ENCODE peak calls at places on chromosomes 16 and 17, in four cellular contexts. M is heart left ventricle, N is spleen, B is GM23248. F is an unnamed sample.

GRCh38 chr17:8021565-8022357 is 17.1 kb upstream of the ALOX15B start:
- DNase-seq in M (no peak), N (peak; percentile 48), B (no peak), F (no peak)

GRCh38 chr16:72092832-72093447 is 480 bp downstream of the TXNL4B start:
- DNase-seq in M (no peak), N (peak; percentile 77), B (peak; percentile 70), F (peak; percentile 65)

GRCh38 chr17:61634011-61634539 is 43.1 kb upstream of the NACA2 start:
- DNase-seq in M (no peak), N (no peak), B (no peak), F (no peak)

GRCh38 chr16:2199095-2199494 is 2.7 kb upstream of the CASKIN1 start:
- DNase-seq in M (no peak), N (no peak), B (no peak), F (no peak)

GRCh38 chr17:3594976-3595375 is 14.2 kb downstream of the TRPV1 start:
- DNase-seq in M (no peak), N (no peak), B (no peak), F (no peak)

GRCh38 chr16:68382296-68382718 is 66.0 kb downstream of the SMPD3 start:
- DNase-seq in M (no peak), N (no peak), B (no peak), F (no peak)

GRCh38 chr16:10994571-10994970 is 50.2 kb downstream of the CLEC16A start:
- DNase-seq in M (no peak), N (no peak), B (no peak), F (no peak)

GRCh38 chr17:47315451-47316266 is 8.1 kb upstream of the EFCAB13 start:
- DNase-seq in M (no peak), N (no peak), B (peak; percentile 89), F (no peak)

GRCh38 chr16:83995756-83996155 is 27.7 kb downstream of the NECAB2 start:
- DNase-seq in M (peak; percentile 63), N (no peak), B (no peak), F (no peak)

GRCh38 chr16:11250091-11250785 is 5.8 kb downstream of the SOCS1 start:
- DNase-seq in M (no peak), N (no peak), B (no peak), F (no peak)

GRCh38 chr17:62614142-62614541 is 13.3 kb upstream of the MRC2 start:
- DNase-seq in M (no peak), N (no peak), B (peak; percentile 94), F (no peak)

GRCh38 chr16:75099075-75099667 is 17.4 kb downstream of the LDHD start:
- DNase-seq in M (peak; percentile 34), N (no peak), B (no peak), F (no peak)

GRCh38 chr16:2341456-2342447 is 1.2 kb upstream of the ABCA3 start:
- DNase-seq in M (no peak), N (peak; percentile 82), B (no peak), F (no peak)

GRCh38 chr16:2428051-2428786 is 1.0 kb upstream of the CCNF start:
- DNase-seq in M (peak; percentile 45), N (peak; percentile 87), B (peak; percentile 51), F (peak; percentile 70)

GRCh38 chr17:15648384-15648783 is 28.9 kb upstream of the FBXW10B start:
- DNase-seq in M (no peak), N (no peak), B (peak; percentile 21), F (no peak)

DNA sequence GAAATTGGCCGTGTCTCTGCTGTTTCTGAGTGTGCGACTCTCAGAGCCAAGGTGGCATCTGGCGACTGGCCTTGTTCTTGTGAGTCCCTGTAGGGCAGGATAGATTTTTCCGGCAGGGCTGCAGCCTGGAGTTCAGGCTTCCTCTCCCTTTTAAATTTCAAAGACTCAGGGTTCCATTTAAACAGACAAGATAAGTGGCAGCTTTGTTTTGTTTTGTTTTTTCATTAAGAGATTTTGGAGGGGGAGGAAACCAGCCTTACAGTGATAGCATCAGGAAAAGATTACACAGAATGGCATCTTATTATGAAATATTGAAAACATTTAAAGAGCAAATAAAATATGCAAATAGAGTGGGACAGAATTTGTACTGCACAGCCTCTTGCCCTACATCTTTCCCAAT is 151.3 kb downstream of the RPTOR start:
- DNase-seq in M (no peak), N (no peak), B (peak; percentile 47), F (no peak)
- H3K4me3 ChIP-seq in M (no peak overlapping the region), N (no peak overlapping the region), B (no peak overlapping the region), F (no peak overlapping the region)

GRCh38 chr17:57983446-57983845 is 4.6 kb downstream of the VEZF1 start:
- DNase-seq in M (no peak), N (no peak), B (no peak), F (no peak)
- H3K4me1 ChIP-seq in M (peaks cover 62% of the 10 kb centered on the region), N (peaks cover 66% of the 10 kb centered on the region), B (peaks cover 31% of the 10 kb centered on the region), F (peaks cover 29% of the 10 kb centered on the region)

DNA sequence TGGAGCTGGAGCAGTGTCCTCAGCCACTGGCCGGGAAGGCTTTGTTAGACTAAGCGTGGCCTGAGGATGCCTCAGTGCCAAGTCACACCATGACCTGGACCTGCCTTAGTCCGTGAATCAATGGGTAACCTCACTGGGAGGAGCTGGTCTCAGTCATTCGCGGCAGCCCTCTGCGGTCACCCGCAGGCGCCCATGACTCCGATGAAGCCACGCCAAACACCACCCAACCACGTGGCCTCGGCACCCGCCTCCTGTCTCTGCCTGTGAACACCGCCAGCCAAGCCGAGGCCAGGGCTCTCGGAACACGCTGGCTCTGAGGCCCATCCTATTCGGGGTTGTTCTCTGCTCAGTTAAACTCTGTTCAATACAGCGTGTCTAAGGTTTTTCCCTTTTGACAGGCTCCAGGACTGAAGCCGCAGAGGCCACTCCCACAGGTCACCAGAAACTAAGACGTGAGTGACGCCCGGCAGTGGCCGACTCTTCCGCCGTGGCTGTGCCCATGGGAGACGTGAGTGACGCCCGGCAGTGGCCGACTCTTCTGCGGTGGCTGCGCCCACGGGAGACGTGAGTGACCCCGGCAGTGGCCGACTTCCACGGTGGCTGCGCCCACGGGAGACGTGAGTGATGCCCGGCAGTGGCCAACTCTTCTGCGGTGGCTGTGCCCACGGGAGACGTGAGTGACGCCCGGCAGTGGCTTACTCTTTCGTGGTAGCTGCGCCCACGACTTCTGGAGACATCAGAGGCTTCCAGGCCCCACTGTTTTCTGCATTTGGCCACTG is 16.8 kb upstream of the PABPN1L start:
- DNase-seq in M (no peak), N (no peak), B (no peak), F (no peak)
- H3K4me3 ChIP-seq in M (no peak overlapping the region), N (no peak overlapping the region), B (no peak overlapping the region), F (no peak overlapping the region)

GRCh38 chr16:85835956-85836705 is 36.6 kb downstream of the COX4I1 start:
- DNase-seq in M (no peak), N (peak; percentile 61), B (no peak), F (no peak)
- H3K4me1 ChIP-seq in M (no peaks in the 10 kb centered on the region), N (peaks cover 17% of the 10 kb centered on the region), B (no peaks in the 10 kb centered on the region), F (no peaks in the 10 kb centered on the region)

GRCh38 chr17:58534331-58534730 is 19.9 kb upstream of the MTMR4 start:
- DNase-seq in M (no peak), N (peak; percentile 24), B (no peak), F (no peak)

GRCh38 chr17:58531122-58531521 is 16.7 kb upstream of the MTMR4 start:
- DNase-seq in M (no peak), N (no peak), B (no peak), F (no peak)

GRCh38 chr17:58531661-58532554 is 17.5 kb upstream of the MTMR4 start:
- DNase-seq in M (peak; percentile 76), N (peak; percentile 91), B (peak; percentile 79), F (peak; percentile 58)

GRCh38 chr17:58533616-58534188 is 19.3 kb upstream of the MTMR4 start:
- DNase-seq in M (no peak), N (no peak), B (no peak), F (no peak)

DNA sequence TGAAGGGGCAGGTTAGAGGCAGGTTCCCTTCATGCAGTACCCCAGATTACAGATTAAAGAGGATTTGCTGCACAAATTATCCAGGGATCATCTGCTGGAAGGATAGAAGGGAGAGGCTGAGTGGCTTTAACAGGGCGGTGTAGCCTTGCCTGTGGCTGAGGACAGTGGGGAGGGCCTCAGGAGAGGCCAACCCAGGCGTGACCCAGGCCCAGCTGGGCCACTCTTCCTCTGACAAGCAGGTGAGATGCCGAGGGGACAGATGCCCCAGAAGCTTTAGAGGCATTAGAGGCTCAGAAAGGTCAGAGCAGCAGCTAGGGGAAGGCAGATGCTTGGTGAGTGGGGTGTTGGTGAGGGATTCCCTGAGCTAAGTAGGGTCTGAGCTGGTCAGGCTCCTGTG is 18.1 kb upstream of the MTMR4 start:
- DNase-seq in M (no peak), N (no peak), B (no peak), F (no peak)
- H3K4me3 ChIP-seq in M (peak overlapping the region; percentile 76), N (no peak overlapping the region), B (peak overlapping the region; percentile 62), F (peak overlapping the region; percentile 33)

DNA sequence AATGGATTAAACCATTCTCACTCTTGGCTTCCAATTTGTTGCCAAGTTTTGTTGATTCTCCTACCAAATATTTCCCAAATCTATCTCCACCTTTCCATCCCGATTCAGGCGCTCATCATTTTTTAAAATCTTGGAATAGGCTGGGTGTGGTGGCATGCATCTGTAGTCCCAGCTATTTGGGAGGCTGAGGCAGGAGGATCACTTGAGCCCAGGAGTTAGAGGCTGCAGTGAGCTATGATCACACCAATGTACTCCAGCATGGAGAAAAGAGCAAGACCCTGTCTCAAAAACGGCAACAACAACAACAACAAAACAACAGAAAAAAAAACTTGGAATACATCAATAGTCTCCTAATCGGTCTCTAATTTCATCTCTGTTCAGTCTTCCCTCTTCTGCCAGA is 902 bp upstream of the NKIRAS2 start:
- DNase-seq in M (no peak), N (no peak), B (no peak), F (no peak)
- H3K4me1 ChIP-seq in M (peaks cover 52% of the 10 kb centered on the region), N (peaks cover 85% of the 10 kb centered on the region), B (peaks cover 20% of the 10 kb centered on the region), F (peaks cover 22% of the 10 kb centered on the region)

GRCh38 chr17:67737145-67737544 is 19.4 kb downstream of the NOL11 start:
- DNase-seq in M (no peak), N (no peak), B (no peak), F (no peak)

GRCh38 chr17:67730706-67731105 is 13.0 kb downstream of the NOL11 start:
- DNase-seq in M (no peak), N (no peak), B (no peak), F (no peak)

GRCh38 chr17:67729903-67730302 is 12.2 kb downstream of the NOL11 start:
- DNase-seq in M (no peak), N (no peak), B (no peak), F (no peak)

DNA sequence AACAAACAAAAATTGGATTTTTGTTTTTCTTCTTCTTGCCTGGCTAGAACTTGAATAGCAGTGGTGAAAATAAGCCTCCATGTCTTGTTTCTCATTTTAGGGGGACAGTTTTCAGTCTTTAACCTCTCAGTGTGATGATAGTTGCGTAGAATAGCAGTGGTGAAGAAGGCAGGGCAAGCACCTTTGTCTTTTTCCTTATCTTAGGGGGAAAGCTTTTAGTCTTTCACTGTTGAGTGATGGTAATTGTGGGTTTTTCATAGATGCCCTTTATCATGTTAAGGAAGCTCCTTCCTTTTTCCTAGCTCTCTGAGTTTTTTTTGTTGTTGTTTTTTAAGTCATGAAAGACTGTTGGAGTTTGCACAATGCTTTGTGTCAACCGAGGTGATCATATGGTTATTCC is 15.6 kb downstream of the NOL11 start:
- DNase-seq in M (no peak), N (no peak), B (no peak), F (no peak)
- H3K4me3 ChIP-seq in M (no peak overlapping the region), N (no peak overlapping the region), B (no peak overlapping the region), F (no peak overlapping the region)